ENCODE peak calls at places on chromosomes 6 and 20, in ten cellular contexts. O is suprapubic skin, F is HCT116, B is tibial nerve, K is GM12878, S is esophagus muscularis mucosa, A is right lobe of liver, H is uterus, I is ovary, V is H1. C is an unnamed sample.
A peak's percentile ranks its signal among the peaks of the same experiment; 100 is the strongest.

GRCh38 chr6:57198926-57199636 is 23.0 kb downstream of the RAB23 start:
- DNase-seq in O (no peak), F (no peak), B (no peak), K (no peak), S (no peak), A (no peak), H (no peak), I (no peak), V (no peak), C (no peak)

GRCh38 chr6:108596947-108597346 is 36.2 kb downstream of the FOXO3 start:
- DNase-seq in O (no peak), F (no peak), B (no peak), K (no peak), S (no peak), A (no peak), H (no peak), I (no peak), V (no peak), C (no peak)

GRCh38 chr20:43766395-43766794 is 39.6 kb upstream of the GTSF1L start:
- DNase-seq in O (no peak), F (no peak), B (no peak), K (no peak), S (no peak), A (no peak), H (no peak), I (no peak), V (no peak), C (no peak)

GRCh38 chr6:7241709-7242645 is 71.0 kb downstream of the SSR1 start:
- DNase-seq in O (peak; percentile 36), F (no peak), B (no peak), K (no peak), S (no peak), A (no peak), H (no peak), I (no peak), V (no peak), C (no peak)

GRCh38 chr6:30615219-30615957 is 1.7 kb downstream of the PPP1R10 start:
- DNase-seq in O (no peak), F (peak; percentile 75), B (no peak), K (no peak), S (no peak), A (no peak), H (no peak), I (no peak), V (peak; percentile 73), C (no peak)

GRCh38 chr6:109092074-109092473 is 2.6 kb downstream of the SESN1 start:
- DNase-seq in O (no peak), F (no peak), B (no peak), K (no peak), S (no peak), A (no peak), H (no peak), I (no peak), V (no peak), C (no peak)

GRCh38 chr6:33577106-33577535 is 3.0 kb downstream of the BAK1 start:
- DNase-seq in O (peak; percentile 90), F (no peak), B (no peak), K (no peak), S (no peak), A (peak; percentile 70), H (no peak), I (peak; percentile 63), V (no peak), C (peak; percentile 95)

GRCh38 chr20:61161649-61162210 is 90.3 kb upstream of the CDH4 start:
- DNase-seq in O (no peak), F (no peak), B (no peak), K (no peak), S (no peak), A (no peak), H (no peak), I (no peak), V (no peak), C (peak; percentile 10)

GRCh38 chr20:60446273-60447111 is 488.3 kb downstream of the CDH26 start:
- DNase-seq in O (no peak), F (no peak), B (no peak), K (no peak), S (peak; percentile 50), A (no peak), H (no peak), I (no peak), V (no peak), C (no peak)

GRCh38 chr6:37306624-37307222 is 47.1 kb upstream of the RNF8 start:
- DNase-seq in O (no peak), F (no peak), B (no peak), K (no peak), S (no peak), A (no peak), H (no peak), I (no peak), V (no peak), C (no peak)

GRCh38 chr6:138238368-138238767 is 20.1 kb upstream of the PBOV1 start:
- DNase-seq in O (no peak), F (no peak), B (no peak), K (no peak), S (no peak), A (no peak), H (no peak), I (no peak), V (no peak), C (no peak)

GRCh38 chr6:13710552-13711383 is 867 bp downstream of the RANBP9 start:
- DNase-seq in O (peak; percentile 79), F (no peak), B (peak; percentile 30), K (no peak), S (no peak), A (peak; percentile 79), H (peak; percentile 43), I (peak; percentile 72), V (no peak), C (peak; percentile 88)
- TF ChIP-seq POLR2A in O (no peak), F (no peak), B (no peak), K (no peak), S (no peak), A (no peak), H (no peak), I (no peak), V (no peak), C (no peak)

GRCh38 chr6:158011980-158012566 is 30.4 kb downstream of the SYNJ2 start:
- DNase-seq in O (peak; percentile 40), F (no peak), B (no peak), K (no peak), S (no peak), A (no peak), H (no peak), I (no peak), V (no peak), C (no peak)
- TF ChIP-seq POLR2A in O (no peak), F (no peak), B (no peak), K (no peak), S (no peak), A (no peak), H (no peak), I (no peak), V (no peak), C (no peak)

GRCh38 chr20:18058661-18059467 is 1.1 kb upstream of the OVOL2 start:
- DNase-seq in O (no peak), F (peak; percentile 16), B (no peak), K (no peak), S (no peak), A (no peak), H (no peak), I (no peak), V (no peak), C (no peak)

GRCh38 chr20:18057106-18057993 is at the start of gene OVOL2:
- DNase-seq in O (peak; percentile 78), F (peak; percentile 60), B (no peak), K (no peak), S (no peak), A (peak; percentile 61), H (no peak), I (no peak), V (no peak), C (peak; percentile 72)

GRCh38 chr20:18057994-18058349 is 256 bp upstream of the OVOL2 start:
- DNase-seq in O (no peak), F (no peak), B (no peak), K (no peak), S (no peak), A (no peak), H (no peak), I (no peak), V (no peak), C (no peak)

GRCh38 chr20:18055261-18055660 is 2.5 kb downstream of the OVOL2 start:
- DNase-seq in O (no peak), F (no peak), B (no peak), K (no peak), S (no peak), A (peak; percentile 18), H (no peak), I (no peak), V (no peak), C (no peak)

DNA sequence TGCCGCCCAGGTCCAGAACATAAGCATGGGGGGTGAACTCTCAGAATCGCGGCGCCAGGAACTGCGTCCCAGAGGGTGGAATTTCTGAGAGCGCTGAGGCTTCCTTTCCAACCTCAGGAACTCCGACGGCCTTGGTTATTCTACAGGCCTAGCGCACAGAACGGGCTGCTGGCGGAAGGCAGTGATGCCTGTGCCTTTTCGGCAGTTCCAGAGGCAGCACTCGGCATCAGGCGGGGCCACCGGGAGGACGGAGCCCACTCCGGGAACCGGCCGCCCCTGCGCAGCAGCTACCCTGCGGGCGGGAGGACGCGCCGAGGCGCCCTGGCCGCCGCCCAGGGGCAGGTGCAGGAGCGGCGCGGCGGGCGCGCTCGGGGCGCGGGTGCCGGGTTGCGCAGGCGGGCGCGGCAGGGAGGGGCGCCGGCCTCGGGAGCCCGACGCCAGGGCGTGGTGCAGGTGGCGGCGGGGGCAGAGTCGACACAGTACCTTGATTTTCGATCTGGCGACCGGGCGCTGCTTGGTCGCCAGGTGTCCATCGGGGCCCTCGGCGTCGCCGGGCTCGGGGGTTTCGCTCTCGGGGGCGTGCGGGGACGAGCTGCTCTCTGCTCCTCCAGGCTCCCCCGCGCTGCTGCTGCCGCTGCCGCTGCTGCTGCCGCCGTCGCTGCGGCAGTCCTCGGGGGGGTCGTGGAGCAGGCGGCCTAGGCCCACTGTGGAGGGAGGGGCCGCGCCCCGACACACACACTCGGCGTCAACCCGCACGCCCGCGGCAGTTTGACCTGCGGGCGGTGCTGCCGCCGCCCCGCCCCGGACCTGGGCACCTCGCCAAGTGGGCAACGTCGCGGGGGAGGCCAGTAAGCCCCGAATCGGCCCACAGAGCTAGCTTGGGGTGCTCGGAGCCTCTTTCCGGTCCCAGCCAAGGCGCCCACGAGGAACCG is 1.3 kb downstream of the OVOL2 start:
- DNase-seq in O (no peak), F (no peak), B (no peak), K (no peak), S (no peak), A (no peak), H (no peak), I (no peak), V (no peak), C (no peak)
- TF ChIP-seq POLR2A in O (no peak), F (no peak), B (no peak), K (no peak), S (no peak), A (no peak), H (no peak), I (no peak), V (no peak), C (no peak)

DNA sequence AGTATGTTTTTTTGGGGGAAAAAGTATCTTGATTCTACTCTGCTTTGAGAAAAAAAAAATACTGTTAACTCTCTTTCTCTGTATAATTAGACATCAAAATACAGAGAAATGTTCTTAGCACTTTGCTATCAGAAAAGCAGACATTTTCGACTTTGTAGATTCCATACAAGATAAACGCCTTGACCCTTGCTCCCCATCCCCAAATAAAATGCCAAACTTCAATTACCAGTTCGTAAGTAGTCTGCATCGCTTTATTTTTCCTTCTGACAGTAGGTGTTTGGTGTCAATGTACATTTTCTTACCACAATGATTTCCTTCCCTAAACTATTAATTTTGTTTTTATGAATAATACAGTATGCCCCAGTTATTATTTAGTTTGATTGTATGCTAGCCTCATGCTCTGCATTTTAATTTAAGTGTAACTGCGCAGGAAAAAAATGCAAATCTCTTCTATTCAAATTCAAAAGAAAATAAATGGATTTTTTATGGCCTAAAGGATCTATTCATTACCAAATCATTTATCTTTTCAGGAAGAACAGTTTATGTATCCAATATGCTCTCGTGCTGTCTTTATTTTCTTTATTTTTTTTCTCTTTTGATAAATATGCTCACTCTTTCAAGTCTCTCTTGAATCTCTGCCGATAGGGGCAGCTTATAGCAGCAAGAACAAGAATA is 84.8 kb upstream of the ZNF217 start:
- DNase-seq in O (no peak), F (no peak), B (no peak), K (no peak), S (no peak), A (no peak), H (no peak), I (no peak), V (no peak), C (no peak)
- TF ChIP-seq POLR2A in O (no peak), F (no peak), B (no peak), K (no peak), S (no peak), A (no peak), H (no peak), I (no peak), V (no peak), C (no peak)

C was measured in lower leg skin.